ENCODE peak calls at places on chromosomes 2 and 18, in four cellular contexts. U is heart left ventricle, N is mesendoderm, L is MM.1S. F is an unnamed sample.
A peak's percentile ranks its signal among the peaks of the same experiment; 100 is the strongest.

GRCh38 chr2:240713928-240714746 is 22.5 kb downstream of the AQP12A start:
- DNase-seq in U (no peak), N (no peak), L (no peak), F (peak; percentile 61)

GRCh38 chr2:84785950-84786349 is 94.9 kb downstream of the TRABD2A start:
- DNase-seq in U (no peak), N (no peak), L (no peak), F (no peak)

GRCh38 chr2:64062840-64063239 is 43.6 kb upstream of the VPS54 start:
- DNase-seq in U (no peak), N (no peak), L (peak; percentile 75), F (no peak)

GRCh38 chr2:99821039-99821438 is 321.4 kb downstream of the AFF3 start:
- DNase-seq in U (no peak), N (peak; percentile 58), L (no peak), F (no peak)

GRCh38 chr18:79439201-79440023 is 43.7 kb downstream of the NFATC1 start:
- DNase-seq in U (no peak), N (no peak), L (no peak), F (no peak)

GRCh38 chr2:20637147-20637546 is 13.8 kb downstream of the HS1BP3 start:
- DNase-seq in U (peak; percentile 77), N (no peak), L (no peak), F (peak; percentile 70)

GRCh38 chr2:203453858-203454451 is 81.1 kb downstream of the RAPH1 start:
- DNase-seq in U (no peak), N (peak; percentile 28), L (peak; percentile 49), F (no peak)

GRCh38 chr18:21210278-21210677 is 31.8 kb upstream of the GREB1L start:
- DNase-seq in U (no peak), N (no peak), L (no peak), F (no peak)

GRCh38 chr2:40434638-40435296 is 17.1 kb downstream of the SLC8A1 start:
- DNase-seq in U (no peak), N (peak; percentile 87), L (no peak), F (no peak)

GRCh38 chr18:23341383-23341782 is 111.7 kb upstream of the RIOK3 start:
- DNase-seq in U (no peak), N (no peak), L (no peak), F (no peak)

GRCh38 chr18:75544051-75544481 is 116.6 kb upstream of the SMIM21 start:
- DNase-seq in U (no peak), N (no peak), L (no peak), F (no peak)
- H3K4me1 ChIP-seq in U (no peaks in the 10 kb centered on the region), N (no peaks in the 10 kb centered on the region), L (no peaks in the 10 kb centered on the region), F (no peaks in the 10 kb centered on the region)

GRCh38 chr2:45837812-45838341 is 186.4 kb downstream of the PRKCE start:
- DNase-seq in U (no peak), N (no peak), L (no peak), F (no peak)
- H3K4me1 ChIP-seq in U (peaks cover 27% of the 10 kb centered on the region), N (no peaks in the 10 kb centered on the region), L (peaks cover 56% of the 10 kb centered on the region), F (peaks cover 27% of the 10 kb centered on the region)

GRCh38 chr2:101744832-101745231 is 47.3 kb downstream of the MAP4K4 start:
- DNase-seq in U (no peak), N (no peak), L (no peak), F (no peak)
- H3K4me1 ChIP-seq in U (peaks cover 77% of the 10 kb centered on the region), N (peaks cover 4% of the 10 kb centered on the region), L (no peaks in the 10 kb centered on the region), F (peaks cover 79% of the 10 kb centered on the region)

GRCh38 chr2:62189196-62189595 is 6.7 kb upstream of the B3GNT2 start:
- DNase-seq in U (no peak), N (no peak), L (no peak), F (no peak)
- H3K4me1 ChIP-seq in U (peaks cover 36% of the 10 kb centered on the region), N (no peaks in the 10 kb centered on the region), L (no peaks in the 10 kb centered on the region), F (no peaks in the 10 kb centered on the region)

DNA sequence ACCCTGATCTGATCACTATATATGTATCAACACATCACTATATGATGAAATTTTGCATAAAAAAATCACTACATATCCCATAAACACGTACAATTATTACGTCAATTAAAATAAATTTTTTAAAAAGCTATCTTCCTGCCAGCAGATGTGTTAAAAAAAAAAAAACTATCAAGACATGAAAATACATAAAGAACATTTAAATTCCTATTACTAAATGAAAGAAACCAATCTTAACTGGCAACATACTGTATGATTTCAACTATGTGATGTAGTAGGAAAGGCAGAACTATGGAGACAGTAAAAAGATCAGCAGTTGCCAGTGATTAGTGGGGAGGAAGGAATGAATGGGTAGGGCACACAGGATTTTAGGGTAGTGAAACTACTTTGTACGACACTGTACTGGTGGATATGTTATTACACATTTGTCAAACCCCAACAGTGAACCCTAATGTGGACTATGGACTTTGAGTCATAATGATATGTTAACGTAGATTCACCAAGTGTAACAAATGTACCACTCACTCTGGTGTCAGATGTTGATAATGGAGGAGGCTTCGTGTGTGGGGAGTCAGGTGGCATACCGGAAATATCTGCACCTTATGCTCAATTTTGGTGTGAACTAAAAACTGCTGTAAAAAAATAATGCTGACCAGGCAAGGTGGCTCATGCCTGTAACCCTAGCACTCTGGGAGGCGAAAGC is 27.4 kb downstream of the USP34 start:
- DNase-seq in U (no peak), N (no peak), L (peak; percentile 59), F (no peak)
- H3K4me1 ChIP-seq in U (peaks cover 38% of the 10 kb centered on the region), N (no peaks in the 10 kb centered on the region), L (peaks cover 16% of the 10 kb centered on the region), F (peaks cover 79% of the 10 kb centered on the region)

DNA sequence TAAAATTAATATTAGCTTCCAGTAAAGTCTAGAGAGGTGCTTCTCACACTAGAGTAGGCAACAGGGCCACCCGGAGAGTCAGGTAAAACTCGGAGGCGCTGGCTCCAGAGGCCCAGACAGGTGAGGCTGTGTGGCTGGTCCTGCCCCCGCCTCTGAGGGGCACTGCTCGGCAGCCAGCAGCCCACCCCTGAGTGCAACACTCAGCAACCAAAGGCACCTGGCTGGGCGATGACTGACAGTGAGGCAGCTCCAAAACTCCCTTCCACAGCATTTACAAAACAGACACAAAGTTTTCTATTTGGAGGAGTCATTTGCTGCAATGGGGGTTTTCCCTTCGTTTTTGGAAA is 138.8 kb upstream of the ID2 start:
- DNase-seq in U (no peak), N (no peak), L (peak; percentile 55), F (peak; percentile 78)
- H3K4me1 ChIP-seq in U (peaks cover 48% of the 10 kb centered on the region), N (no peaks in the 10 kb centered on the region), L (peaks cover 39% of the 10 kb centered on the region), F (peaks cover 31% of the 10 kb centered on the region)

GRCh38 chr2:60355849-60356261 is 197.6 kb downstream of the BCL11A start:
- DNase-seq in U (no peak), N (no peak), L (peak; percentile 27), F (no peak)
- H3K4me1 ChIP-seq in U (no peaks in the 10 kb centered on the region), N (peaks cover 8% of the 10 kb centered on the region), L (peaks cover 41% of the 10 kb centered on the region), F (peaks cover 56% of the 10 kb centered on the region)

DNA sequence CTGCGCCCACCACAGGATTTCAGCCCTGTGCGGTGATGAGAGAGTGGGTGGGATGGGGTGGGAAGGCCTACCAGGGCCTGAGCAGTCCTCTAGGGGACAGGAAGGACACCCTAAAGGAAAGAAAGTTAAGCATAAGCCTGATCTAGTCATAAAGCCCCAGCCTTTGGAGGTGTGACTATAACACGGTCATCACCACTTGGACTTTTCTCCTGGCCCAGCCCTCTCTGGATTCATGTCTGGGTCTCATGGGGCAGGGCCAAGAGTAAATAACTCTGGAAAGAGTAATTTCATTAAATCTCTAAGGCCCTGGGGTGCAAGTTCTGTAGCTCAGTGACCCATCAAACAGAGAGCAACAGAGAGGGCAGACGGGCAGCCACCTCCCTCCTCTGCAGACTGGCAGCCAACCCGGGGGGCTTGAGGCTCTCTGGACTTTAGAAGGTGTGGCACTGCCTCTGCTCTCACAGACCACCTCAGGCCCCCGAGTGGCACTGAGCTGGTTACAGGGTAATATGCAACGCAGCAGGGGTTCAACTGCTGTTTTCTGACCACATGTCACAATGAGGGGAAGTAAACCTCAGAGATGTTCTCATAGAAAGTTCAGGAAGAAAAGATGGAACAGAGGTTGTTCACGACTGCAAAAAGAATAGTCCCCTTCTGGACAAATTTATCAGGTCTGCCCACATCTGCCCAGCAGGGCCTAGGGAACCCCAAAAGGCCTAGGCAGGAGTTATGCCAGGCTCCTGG is 41.5 kb downstream of the TGFA start:
- DNase-seq in U (no peak), N (no peak), L (no peak), F (no peak)
- H3K4me1 ChIP-seq in U (no peaks in the 10 kb centered on the region), N (peaks cover 5% of the 10 kb centered on the region), L (peaks cover 3% of the 10 kb centered on the region), F (peaks cover 10% of the 10 kb centered on the region)